ENCODE peak calls at places on chromosomes 2 and 18, in seven cellular contexts. I is IMR-90, Z is neuronal stem cell, L is H9, Y is mesenchymal stem cell, E is H1, N is trophoblast cell. S is an unnamed sample.

GRCh38 chr2:240401308-240401707 is 34.2 kb upstream of the GPC1 start:
- DNase-seq in E (no peak), I (no peak), Y (no peak), Z (no peak), L (peak), N (no peak), S (no peak)

GRCh38 chr2:240253583-240254145 is 113.2 kb upstream of the OTOS start:
- DNase-seq in N (no peak), Y (no peak), E (no peak), Z (no peak), L (no peak), I (no peak), S (no peak)

GRCh38 chr2:45890819-45891218 is 239.3 kb downstream of the PRKCE start:
- DNase-seq in E (no peak), I (no peak), N (no peak), Z (no peak), L (no peak), Y (no peak), S (no peak)

GRCh38 chr2:125259441-125259840 is 1234.4 kb downstream of the CNTNAP5 start:
- DNase-seq in Z (peak), N (no peak), I (no peak), L (no peak), E (no peak), Y (no peak), S (no peak)

GRCh38 chr2:211035548-211036185 is 479.3 kb downstream of the CPS1 start:
- DNase-seq in L (no peak), Y (peak), I (peak), Z (peak), N (no peak), E (no peak), S (peak)

GRCh38 chr18:42183746-42184145 is 228.7 kb downstream of the PIK3C3 start:
- DNase-seq in Y (peak), I (peak), L (no peak), Z (no peak), E (no peak), N (peak), S (peak)

GRCh38 chr2:236166157-236166780 is 1.9 kb downstream of the GBX2 start:
- DNase-seq in Y (peak), E (no peak), L (peak), N (no peak), I (no peak), Z (peak), S (peak)

GRCh38 chr18:13377496-13377895 is 158.9 kb downstream of the LDLRAD4 start:
- DNase-seq in Z (no peak), E (no peak), N (peak), L (no peak), I (peak), Y (peak), S (no peak)

GRCh38 chr18:44503854-44504253 is 176.8 kb upstream of the SETBP1 start:
- DNase-seq in Z (no peak), Y (no peak), N (no peak), E (no peak), L (no peak), I (no peak), S (no peak)

GRCh38 chr18:8501044-8501443 is 108.2 kb upstream of the RAB12 start:
- DNase-seq in Y (no peak), I (no peak), E (no peak), Z (no peak), L (no peak), N (no peak), S (no peak)

DNA sequence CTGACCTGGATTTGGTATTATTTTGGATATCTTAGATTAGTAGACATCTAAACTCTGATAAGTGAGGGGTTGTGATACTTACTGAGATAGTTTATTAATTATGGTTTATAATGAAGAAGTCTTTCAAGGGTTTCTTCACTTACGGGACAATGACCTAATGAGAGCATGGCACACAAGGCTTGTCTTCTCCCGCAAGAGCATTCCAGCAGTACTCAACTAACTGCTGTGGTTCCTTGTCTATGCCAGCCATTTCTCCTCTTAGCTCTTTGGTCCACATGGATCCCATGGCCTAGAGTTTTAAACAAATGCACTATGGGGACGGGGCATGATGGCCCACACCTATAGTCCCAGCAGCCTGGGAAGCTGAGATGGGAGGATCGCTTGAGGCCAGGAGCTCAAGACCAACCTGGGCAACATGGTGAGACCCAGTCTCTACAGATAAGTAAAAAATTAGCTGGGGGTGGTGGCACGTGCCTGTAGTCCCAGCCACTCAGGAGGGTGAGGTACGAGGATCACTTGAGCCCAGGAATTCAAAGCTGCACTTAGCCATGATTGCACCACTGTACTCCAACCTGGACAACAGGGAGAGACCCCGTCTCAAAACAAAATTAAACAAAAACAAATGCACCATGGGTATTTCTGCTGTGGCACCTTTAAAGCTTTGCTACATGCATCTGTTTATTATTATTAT is 161.7 kb upstream of the MYCN start:
- DNase-seq in Y (no peak), N (no peak), Z (no peak), I (no peak), E (no peak), L (no peak), S (no peak)
- H2AK5ac ChIP-seq in Y (no peak), N (no peak), Z (no peak), I (no peak), E (no peak), L (no peak), S (no peak)

DNA sequence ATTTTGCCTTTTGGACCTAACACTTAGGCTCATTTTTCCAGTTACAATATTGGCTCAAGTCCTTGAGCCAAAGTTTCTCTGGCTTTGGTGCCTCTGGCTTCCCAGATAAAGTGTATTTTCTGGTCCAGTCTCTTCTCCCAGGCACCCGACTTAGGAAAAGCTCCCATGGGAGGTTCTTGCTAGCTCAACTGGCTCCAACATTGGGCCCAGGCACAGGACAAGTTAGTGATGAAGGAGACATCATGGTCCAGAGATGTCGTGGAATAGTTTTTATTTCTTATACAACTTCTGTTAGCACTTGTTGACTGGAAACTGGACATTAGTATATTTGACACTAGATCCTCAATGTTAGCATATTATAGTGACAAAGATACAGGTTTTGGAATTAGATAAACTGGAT is 8.2 kb upstream of the ZEB2 start:
- DNase-seq in N (no peak), Z (no peak), E (no peak), L (no peak), I (no peak), Y (no peak), S (no peak)
- H2BK120ac ChIP-seq in N (no peak), Z (no peak), E (no peak), L (no peak), I (no peak), Y (no peak), S (no peak)

GRCh38 chr18:54531402-54532065 is 59.5 kb upstream of the DYNAP start:
- DNase-seq in E (peak), L (peak), Y (no peak), Z (no peak), N (no peak), I (no peak), S (peak)

GRCh38 chr18:54532222-54532621 is 58.8 kb upstream of the DYNAP start:
- DNase-seq in Y (no peak), E (peak), N (peak), Z (no peak), I (no peak), L (peak), S (peak)

GRCh38 chr18:54529444-54529843 is 61.6 kb upstream of the DYNAP start:
- DNase-seq in Z (no peak), E (peak), Y (no peak), L (peak), N (no peak), I (no peak), S (peak)

GRCh38 chr18:54530285-54530684 is 60.8 kb upstream of the DYNAP start:
- DNase-seq in N (no peak), L (no peak), Y (no peak), E (no peak), I (no peak), Z (no peak), S (no peak)

GRCh38 chr18:54528942-54529376 is 62.1 kb upstream of the DYNAP start:
- DNase-seq in I (no peak), N (no peak), Y (no peak), Z (no peak), L (peak), E (peak), S (peak)
- H2AK5ac ChIP-seq in I (no peak), N (no peak), Y (no peak), Z (no peak), L (no peak), E (peak), S (no peak)

DNA sequence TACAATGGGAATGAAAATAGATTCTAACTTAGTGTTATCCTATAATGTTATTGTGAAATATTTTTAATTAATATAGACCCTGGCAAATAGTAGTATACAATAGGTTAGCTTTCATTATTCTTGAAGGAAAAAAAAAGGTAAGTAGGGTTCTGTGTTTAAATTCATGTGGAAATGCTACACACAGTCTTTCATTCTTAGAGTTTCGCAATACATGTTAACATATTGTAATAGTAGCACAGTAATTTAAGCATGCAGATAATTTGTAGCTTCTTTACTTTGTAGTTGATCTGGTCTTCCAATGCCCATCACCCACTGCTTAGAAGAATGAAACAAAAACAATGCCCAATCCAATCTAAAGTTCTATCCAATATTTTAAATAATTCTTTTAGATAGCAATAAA is 54.8 kb upstream of the MSTN start:
- DNase-seq in L (no peak), Z (no peak), I (no peak), N (no peak), Y (no peak), E (no peak), S (no peak)
- H2BK120ac ChIP-seq in L (no peak), Z (no peak), I (no peak), N (no peak), Y (no peak), E (no peak), S (no peak)

DNA sequence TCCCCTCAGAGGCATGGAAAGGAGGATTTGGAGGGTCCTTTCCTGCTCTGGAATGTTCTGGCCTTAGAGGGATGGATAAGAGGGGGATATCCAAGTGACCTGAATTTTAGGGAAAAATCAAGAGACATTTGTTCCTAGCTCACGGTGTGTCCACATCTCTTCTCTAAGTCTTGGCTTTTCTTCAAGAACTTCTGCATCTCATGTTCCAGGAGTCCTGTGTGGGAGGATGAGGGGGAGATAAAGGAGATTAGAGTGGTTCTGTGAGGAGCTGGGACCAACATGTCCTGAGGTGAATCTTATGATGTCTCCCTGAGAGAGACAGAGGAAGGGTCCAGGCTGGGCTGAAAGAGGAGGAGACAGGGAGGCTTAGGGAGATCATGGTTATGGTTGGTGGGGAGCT is 11.7 kb downstream of the EMX1 start:
- DNase-seq in L (no peak), Z (no peak), Y (no peak), N (no peak), I (no peak), E (no peak), S (no peak)
- H2AK5ac ChIP-seq in L (no peak), Z (no peak), Y (no peak), N (no peak), I (no peak), E (peak), S (no peak)

GRCh38 chr2:152036611-152037469 is 62.0 kb downstream of the CACNB4 start:
- DNase-seq in L (peak), Z (peak), Y (peak), N (peak), E (peak), I (peak), S (peak)
- H2BK120ac ChIP-seq in L (no peak), Z (no peak), Y (no peak), N (no peak), E (no peak), I (no peak), S (no peak)

GRCh38 chr2:168355110-168355509 is 101.0 kb upstream of the CERS6 start:
- DNase-seq in E (no peak), Y (no peak), N (no peak), Z (no peak), I (no peak), L (no peak), S (no peak)

GRCh38 chr2:168353251-168353650 is 102.8 kb upstream of the CERS6 start:
- DNase-seq in L (no peak), N (no peak), I (no peak), E (no peak), Y (no peak), Z (no peak), S (no peak)

GRCh38 chr2:168357799-168358504 is 98.1 kb upstream of the CERS6 start:
- DNase-seq in N (no peak), Y (no peak), E (no peak), Z (no peak), L (no peak), I (no peak), S (no peak)

GRCh38 chr2:168354499-168354898 is 101.6 kb upstream of the CERS6 start:
- DNase-seq in E (no peak), L (no peak), Y (no peak), N (no peak), I (no peak), Z (no peak), S (no peak)

DNA sequence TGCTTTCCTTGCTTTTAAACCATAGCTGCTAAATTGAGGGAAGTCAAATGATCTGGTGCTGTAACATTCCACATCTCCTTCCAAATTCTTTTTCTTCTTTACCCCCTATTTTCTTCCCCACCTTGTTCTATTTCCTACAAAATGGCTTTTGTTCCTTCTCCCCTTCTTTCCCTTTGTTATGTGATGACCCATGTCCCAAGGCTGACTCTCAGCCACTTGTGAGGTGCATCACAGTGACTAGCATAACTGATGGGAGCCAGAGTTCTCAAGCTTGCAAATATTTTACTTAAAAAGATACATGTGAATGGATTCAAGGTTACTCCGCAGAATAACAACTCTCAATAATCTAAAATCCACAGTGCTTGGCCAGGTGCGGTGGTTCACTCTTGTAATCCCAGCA is 100.3 kb upstream of the CERS6 start:
- DNase-seq in N (no peak), E (no peak), Z (no peak), Y (no peak), I (no peak), L (no peak), S (no peak)
- H2AK5ac ChIP-seq in N (no peak), E (no peak), Z (no peak), Y (no peak), I (no peak), L (no peak), S (no peak)

DNA sequence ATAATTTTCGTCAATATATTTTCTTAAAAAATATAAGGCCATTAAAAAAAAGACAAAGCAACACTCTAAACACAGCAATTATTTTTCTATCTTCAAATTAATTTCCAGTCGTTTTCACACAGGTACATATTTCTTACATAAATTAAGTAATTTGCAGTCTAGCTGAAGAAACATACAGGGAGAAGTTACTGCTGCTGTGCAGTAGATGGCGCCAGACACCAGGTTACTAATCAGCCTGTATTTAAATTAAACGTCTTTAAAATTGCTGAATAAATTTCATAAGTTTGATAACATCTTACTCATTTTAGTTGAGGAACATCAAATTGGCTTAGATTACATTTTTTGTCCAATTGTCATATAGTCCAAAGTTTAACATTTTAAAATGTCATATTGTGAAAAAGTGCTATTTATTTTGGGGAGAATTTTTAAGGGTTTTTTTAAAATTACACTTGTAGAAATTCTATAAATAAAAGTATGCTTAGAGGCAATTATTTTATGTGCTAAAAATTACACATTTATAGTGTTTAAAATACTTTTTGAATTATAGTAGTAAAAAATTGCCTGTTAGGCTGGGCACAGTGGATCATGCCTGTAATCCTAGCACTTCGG is 88.4 kb downstream of the PMAIP1 start:
- DNase-seq in E (no peak), N (peak), Z (peak), I (peak), Y (peak), L (no peak), S (peak)
- H2BK120ac ChIP-seq in E (no peak), N (no peak), Z (no peak), I (no peak), Y (no peak), L (no peak), S (no peak)

GRCh38 chr2:84301717-84302116 is 157.4 kb downstream of the SUCLG1 start:
- DNase-seq in Y (no peak), L (no peak), I (no peak), Z (no peak), E (no peak), N (no peak), S (peak)

GRCh38 chr2:84309281-84309680 is 149.8 kb downstream of the SUCLG1 start:
- DNase-seq in L (no peak), Z (no peak), N (no peak), Y (no peak), I (no peak), E (no peak), S (no peak)

GRCh38 chr2:84302513-84303412 is 156.3 kb downstream of the SUCLG1 start:
- DNase-seq in Y (peak), L (peak), N (peak), E (peak), Z (peak), I (peak), S (peak)

DNA sequence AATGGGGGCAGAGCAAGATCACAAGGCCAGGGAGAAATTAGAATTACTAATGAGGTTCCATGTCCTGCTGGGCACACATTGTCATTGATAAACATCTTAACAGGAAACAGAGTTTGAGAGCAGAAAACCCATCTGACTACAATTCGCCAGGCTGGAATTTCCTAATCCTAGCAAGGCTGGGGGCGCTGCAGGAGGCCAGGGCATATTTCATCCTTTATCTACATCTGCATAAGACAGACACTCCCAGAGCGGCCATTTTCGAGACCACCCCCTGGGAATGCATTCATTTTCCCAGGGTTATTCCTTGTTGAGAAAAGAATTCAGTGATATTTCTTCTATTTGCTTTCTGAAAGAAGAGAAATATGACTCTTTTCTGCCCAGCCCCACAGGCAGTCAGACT is 152.7 kb downstream of the SUCLG1 start:
- DNase-seq in N (no peak), Z (no peak), I (no peak), L (no peak), E (no peak), Y (no peak), S (peak)
- H2AK5ac ChIP-seq in N (no peak), Z (no peak), I (no peak), L (no peak), E (no peak), Y (no peak), S (no peak)